ENCODE peak calls at places on chromosome 22, in four cellular contexts. D is adipocyte, C is left ventricle myocardium inferior, Z is upper lobe of right lung. Q is an unnamed sample. For H3K27me3, the result is how much of the 10 kb centered on the place peaks cover.

GRCh38 chr22:33766056-33766455 is 154.2 kb downstream of the LARGE1 start:
- DNase-seq in D (no peak), C (no peak), Z (no peak), Q (no peak)

GRCh38 chr22:23075525-23076216 is 5.4 kb downstream of the GNAZ start:
- DNase-seq in D (no peak), C (no peak), Z (no peak), Q (no peak)

GRCh38 chr22:50209893-50210292 is 9.1 kb downstream of the SELENOO start:
- DNase-seq in D (peak), C (peak), Z (peak), Q (peak)

GRCh38 chr22:25060522-25061071 is 108.1 kb downstream of the KIAA1671 start:
- DNase-seq in D (no peak), C (no peak), Z (no peak), Q (no peak)

GRCh38 chr22:46990937-46991520 is 228.6 kb downstream of the TBC1D22A start:
- DNase-seq in D (no peak), C (no peak), Z (no peak), Q (no peak)

GRCh38 chr22:23053051-23053707 is 17.1 kb upstream of the GNAZ start:
- DNase-seq in D (no peak), C (no peak), Z (peak), Q (no peak)

GRCh38 chr22:26564181-26564580 is 25.8 kb downstream of the TPST2 start:
- DNase-seq in D (no peak), C (no peak), Z (no peak), Q (peak)

GRCh38 chr22:26534166-26534855 is 22.0 kb upstream of the TFIP11 start:
- DNase-seq in D (no peak), C (no peak), Z (no peak), Q (peak)

GRCh38 chr22:23893446-23893956 is 682 bp upstream of the MIF start:
- DNase-seq in D (peak), C (no peak), Z (no peak), Q (no peak)

GRCh38 chr22:32700186-32700882 is 101.2 kb upstream of the TIMP3 start:
- DNase-seq in D (peak), C (no peak), Z (no peak), Q (peak)

GRCh38 chr22:49502126-49502826 is 325.4 kb downstream of the BRD1 start:
- DNase-seq in D (no peak), C (no peak), Z (no peak), Q (no peak)

GRCh38 chr22:23302171-23303002 is 122.1 kb downstream of the BCR start:
- DNase-seq in D (no peak), C (no peak), Z (no peak), Q (no peak)

GRCh38 chr22:18955696-18956095 is 19.6 kb upstream of the PRODH start:
- DNase-seq in D (no peak), C (no peak), Z (no peak), Q (no peak)

GRCh38 chr22:27801616-27802388 is at the start of gene MN1:
- DNase-seq in D (peak), C (peak), Z (peak), Q (peak)

GRCh38 chr22:27668828-27669797 is 132.4 kb downstream of the MN1 start:
- DNase-seq in D (no peak), C (peak), Z (no peak), Q (peak)

GRCh38 chr22:27474112-27474571 is 327.4 kb downstream of the MN1 start:
- DNase-seq in D (no peak), C (no peak), Z (no peak), Q (peak)

GRCh38 chr22:50612715-50613221 is 12.2 kb downstream of the MAPK8IP2 start:
- DNase-seq in D (no peak), C (no peak), Z (no peak), Q (no peak)

GRCh38 chr22:50190182-50190951 is 4.7 kb downstream of the TRABD start:
- DNase-seq in D (peak), C (peak), Z (peak), Q (peak)

GRCh38 chr22:29313126-29314071 is 2.1 kb downstream of the RASL10A start:
- DNase-seq in D (no peak), C (no peak), Z (peak), Q (no peak)

GRCh38 chr22:39241632-39242388 is 3.0 kb downstream of the PDGFB start:
- DNase-seq in D (no peak), C (no peak), Z (no peak), Q (no peak)

GRCh38 chr22:39243443-39244072 is 1.2 kb downstream of the PDGFB start:
- DNase-seq in D (no peak), C (no peak), Z (no peak), Q (no peak)

GRCh38 chr22:39244073-39244495 is 698 bp downstream of the PDGFB start:
- DNase-seq in D (no peak), C (no peak), Z (no peak), Q (no peak)

GRCh38 chr22:39242389-39242808 is 2.4 kb downstream of the PDGFB start:
- DNase-seq in D (no peak), C (no peak), Z (no peak), Q (no peak)

DNA sequence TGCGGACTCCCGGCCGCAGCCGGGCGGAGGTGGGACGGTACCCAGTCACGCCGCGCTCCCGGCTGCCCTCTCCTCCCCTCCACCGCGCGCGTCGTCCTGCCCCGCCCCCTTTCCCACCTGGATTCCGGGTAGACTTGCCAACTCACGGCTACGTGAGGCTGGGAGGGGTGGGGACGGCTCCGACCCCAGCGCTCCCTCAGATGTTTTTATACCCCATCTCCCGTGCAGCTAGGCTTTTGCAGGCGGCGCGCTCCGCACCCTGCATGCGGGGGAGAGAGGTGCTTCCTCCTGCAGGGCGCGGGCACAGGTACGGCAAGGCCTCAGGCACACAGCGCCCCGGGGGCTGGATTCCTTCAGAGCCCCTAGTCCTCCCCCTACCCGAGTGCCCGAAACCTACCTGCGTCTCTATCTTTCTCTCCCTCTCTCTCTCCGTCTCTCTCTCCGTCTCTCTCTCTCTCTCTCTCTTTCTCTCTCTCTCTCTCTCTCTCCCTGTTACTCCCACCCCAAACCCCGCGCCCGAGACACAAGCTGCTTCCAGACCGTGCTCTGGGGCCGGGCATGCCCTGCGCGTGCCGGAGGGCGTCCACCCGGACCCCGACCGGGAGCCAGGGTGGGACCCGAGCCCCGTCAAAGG is 1.9 kb downstream of the PDGFB start:
- DNase-seq in D (no peak), C (no peak), Z (no peak), Q (no peak)
- H3K27me3 ChIP-seq in D (under half), C (under half), Z (under half), Q (under half)

DNA sequence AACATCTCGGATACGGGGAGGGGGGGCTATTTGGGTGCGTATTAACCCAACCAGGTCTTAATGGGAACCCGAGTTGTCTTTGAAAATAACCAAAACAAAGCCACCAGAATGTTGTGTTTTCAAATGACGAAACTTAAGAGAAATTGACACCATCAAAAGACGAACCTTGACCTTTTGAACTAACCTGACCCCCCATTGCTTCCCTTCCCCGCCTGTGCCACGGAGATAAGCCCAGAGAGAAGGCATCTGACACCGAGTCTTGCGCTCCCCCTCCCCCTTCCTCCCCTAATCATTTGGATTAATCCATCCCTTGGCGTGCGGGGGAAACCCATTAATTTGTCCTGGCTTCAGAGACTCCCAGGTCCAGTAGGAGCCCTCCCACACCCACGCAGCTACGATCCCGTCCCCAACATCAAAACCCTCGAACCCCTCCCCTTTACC is 4.5 kb upstream of the GCAT start:
- DNase-seq in D (no peak), C (no peak), Z (no peak), Q (no peak)
- H3K4me3 ChIP-seq in D (peak), C (peak), Z (no peak), Q (peak)

GRCh38 chr22:36850016-36850415 is 10.8 kb upstream of the NCF4 start:
- DNase-seq in D (no peak), C (no peak), Z (peak), Q (no peak)
- H3K27me3 ChIP-seq in D (under half), C (half or more), Z (under half), Q (under half)

GRCh38 chr22:44026630-44027511 is 2.8 kb downstream of the PARVB start:
- DNase-seq in D (no peak), C (peak), Z (peak), Q (no peak)
- H3K4me3 ChIP-seq in D (no peak), C (peak), Z (peak), Q (no peak)

DNA sequence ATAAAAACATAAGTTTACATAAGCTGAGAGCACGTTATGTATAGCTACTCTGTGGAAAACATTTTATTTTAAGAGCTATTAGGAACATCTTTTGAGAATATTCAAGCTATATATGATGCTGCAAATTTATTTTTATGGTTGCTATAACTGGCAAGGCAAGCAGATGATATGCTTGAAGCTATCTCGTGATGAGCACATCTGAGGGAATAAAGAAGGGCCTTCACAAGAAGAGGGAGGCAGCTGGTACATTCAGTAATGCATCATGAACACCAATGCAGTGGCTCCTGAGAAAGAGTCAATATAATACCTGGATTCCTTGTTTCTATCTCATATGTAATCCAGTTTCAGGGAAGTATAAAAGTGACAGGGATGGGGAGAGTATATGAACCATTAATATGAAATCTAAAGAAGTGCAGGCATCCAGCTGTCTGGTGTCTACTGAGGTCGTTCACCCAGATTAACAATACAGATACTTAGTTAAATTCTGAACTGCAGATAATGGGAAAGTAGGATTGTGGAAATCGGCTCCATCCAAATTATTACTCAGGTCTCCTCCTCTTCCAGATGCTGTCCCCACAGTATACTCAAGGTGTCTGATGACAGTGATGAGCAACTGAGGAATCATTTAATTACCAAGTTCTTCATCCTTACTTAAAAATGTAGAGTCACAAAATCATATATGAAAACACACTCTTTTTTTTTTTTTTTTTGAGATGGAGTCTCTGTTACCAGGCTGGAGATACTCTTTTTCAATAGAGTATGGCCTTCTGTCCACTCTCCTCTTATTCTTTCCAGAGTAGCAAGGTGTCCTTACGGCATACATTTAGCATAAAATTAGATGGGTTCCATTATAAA is 100.3 kb upstream of the SERPIND1 start:
- DNase-seq in D (no peak), C (no peak), Z (no peak), Q (no peak)
- H3K27me3 ChIP-seq in D (under half), C (half or more), Z (under half), Q (under half)

DNA sequence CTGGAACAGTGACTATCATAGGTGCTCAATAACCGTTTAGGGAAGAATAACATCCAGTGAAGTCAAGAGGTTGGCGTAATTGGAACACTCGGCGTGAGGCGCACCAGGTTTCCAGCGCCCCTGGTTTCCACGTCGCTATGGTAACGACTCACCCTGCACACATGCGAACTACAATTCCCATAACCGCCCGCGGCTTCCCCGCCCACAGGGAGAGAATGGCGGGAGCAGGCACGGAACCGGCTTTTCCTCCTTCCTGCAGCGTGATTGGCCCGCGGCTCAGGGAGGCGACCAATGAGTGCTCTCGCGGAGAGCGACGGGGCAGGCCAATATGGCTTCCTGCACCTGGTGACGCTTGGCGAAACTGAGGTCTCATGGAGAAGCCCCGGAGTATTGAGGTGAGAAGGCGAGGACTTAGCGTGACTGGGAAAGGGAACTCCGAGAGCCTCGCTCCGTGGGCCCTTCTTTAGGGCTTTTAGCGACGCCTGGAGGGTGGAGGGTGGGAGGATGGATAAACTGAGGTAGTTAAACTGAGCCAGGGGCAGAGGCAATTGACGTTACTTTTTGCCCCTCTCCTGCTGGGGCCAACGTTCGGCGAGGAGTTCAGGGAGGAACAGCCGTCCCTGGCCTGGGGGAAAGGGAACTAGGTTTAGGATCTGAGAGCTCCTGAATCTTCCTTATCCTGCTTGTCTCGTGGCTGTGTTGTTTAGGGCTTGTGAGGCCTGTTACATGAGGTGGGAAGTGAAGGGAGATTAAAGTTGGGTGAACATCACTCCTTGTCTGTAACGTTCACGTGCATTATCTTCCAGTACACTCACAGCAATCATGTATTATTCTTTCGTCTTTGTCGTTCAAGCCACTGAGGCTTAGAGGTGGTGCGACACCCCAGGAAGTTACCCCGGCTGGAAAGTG is at the start of gene L3MBTL2:
- DNase-seq in D (peak), C (peak), Z (peak), Q (peak)
- H3K4me3 ChIP-seq in D (peak), C (peak), Z (peak), Q (peak)

DNA sequence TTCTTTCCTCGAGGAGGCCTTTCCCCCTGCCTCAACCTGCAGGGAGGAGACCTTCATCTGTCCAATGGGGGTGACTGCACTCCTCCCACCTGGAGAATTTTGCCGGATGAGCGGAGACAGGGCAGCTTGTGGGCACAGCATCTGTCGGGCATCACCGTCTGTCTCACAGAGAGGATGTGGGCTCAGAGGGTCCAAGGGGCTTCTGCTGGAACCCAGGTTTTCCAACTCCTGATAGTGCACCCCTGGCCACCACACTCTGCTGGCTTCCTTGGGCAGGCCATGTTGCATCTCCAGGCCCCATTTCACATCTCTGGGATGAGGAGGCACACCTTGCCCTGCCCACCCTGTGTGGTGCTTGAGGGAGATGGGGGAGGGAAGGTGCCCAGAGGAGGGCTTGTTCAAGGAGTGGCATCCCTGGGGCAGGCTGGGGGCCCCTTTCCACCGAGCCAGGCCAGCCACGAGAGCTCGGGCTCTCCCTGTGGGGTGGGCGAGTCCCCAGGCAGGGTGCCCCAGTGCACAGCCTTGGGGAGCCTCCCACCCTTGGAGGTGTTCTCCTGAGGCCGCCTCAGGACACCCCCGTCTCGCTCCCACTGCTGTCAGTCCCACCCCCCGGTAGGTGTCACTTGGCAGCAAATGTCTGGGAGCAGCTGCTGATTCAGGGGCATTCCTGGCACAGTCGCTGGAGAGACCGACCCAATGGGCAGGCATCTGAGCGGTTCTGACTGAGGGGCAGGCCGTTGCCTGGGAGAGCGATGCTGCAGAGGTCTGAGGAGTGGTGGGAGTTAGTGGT is 84.2 kb downstream of the MORC2 start:
- DNase-seq in D (no peak), C (no peak), Z (peak), Q (no peak)
- H3K27me3 ChIP-seq in D (under half), C (under half), Z (under half), Q (under half)

DNA sequence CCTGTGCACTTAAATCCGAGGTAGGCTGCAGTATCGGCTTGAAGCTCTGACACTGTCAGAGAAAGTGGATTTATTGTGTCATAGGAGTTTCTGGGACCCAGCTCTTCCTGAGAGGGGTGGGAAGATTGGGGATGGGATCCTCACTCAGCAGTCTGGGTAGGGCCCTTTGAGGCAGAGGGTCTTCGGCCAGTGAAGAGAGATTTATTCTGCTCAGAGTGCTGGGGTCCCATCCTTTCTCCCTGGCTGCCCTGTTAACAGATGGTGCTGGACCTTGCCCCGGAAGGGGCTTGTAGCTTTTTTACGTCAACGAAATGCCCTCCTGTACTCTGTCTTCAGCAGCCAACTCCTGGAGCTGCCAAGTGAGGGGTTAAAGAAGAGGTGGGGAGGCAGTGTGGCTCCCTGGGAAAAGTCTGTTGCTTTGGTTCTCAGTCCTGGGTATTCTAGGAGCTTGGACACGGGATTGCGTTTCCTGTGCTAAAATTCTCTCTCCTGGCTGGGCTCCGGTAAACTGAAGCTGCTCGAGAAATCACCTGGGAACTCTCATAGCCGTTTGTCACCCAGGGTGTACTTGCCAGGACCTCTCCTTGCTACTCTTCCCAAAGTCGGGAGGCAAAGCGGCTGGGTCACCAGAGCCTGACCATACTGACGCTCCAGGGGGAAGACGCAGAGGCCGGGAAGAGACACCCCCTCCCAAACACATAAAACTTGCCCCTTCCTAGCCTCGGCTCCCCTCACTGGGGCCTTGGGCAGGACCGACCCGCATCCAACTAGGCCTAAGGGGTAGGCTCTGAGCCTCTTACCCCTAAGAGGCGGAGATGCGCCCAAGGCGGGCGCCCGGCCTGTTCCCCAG is 806 bp upstream of the SMDT1 start:
- DNase-seq in D (peak), C (no peak), Z (no peak), Q (no peak)
- H3K4me3 ChIP-seq in D (peak), C (peak), Z (peak), Q (peak)

Q was measured in bronchial epithelial cell.